ENCODE peak calls at places on chromosome 1, in four cellular contexts. H, Y, V and G are unnamed samples.
A peak's percentile ranks its signal among the peaks of the same experiment; 100 is the strongest.

GRCh38 chr1:160879056-160879455 is 5.9 kb downstream of the ITLN1 start:
- DNase-seq in H (no peak), Y (no peak), V (no peak), G (no peak)

GRCh38 chr1:211639500-211640361 is 35.7 kb downstream of the NEK2 start:
- DNase-seq in H (no peak), Y (peak; percentile 79), V (peak; percentile 3), G (no peak)

GRCh38 chr1:25738507-25738906 is 61.5 kb upstream of the SELENON start:
- DNase-seq in H (no peak), Y (no peak), V (no peak), G (no peak)

GRCh38 chr1:8073116-8073855 is 47.2 kb upstream of the ERRFI1 start:
- DNase-seq in H (no peak), Y (no peak), V (no peak), G (no peak)

GRCh38 chr1:166283600-166283999 is 116.8 kb upstream of the FAM78B start:
- DNase-seq in H (no peak), Y (no peak), V (no peak), G (no peak)

GRCh38 chr1:183996036-183996376 is 41.5 kb downstream of the COLGALT2 start:
- DNase-seq in H (no peak), Y (no peak), V (no peak), G (no peak)

GRCh38 chr1:110921953-110922352 is 41.8 kb downstream of the LRIF1 start:
- DNase-seq in H (no peak), Y (no peak), V (no peak), G (no peak)

GRCh38 chr1:220344745-220345144 is 72.5 kb upstream of the RAB3GAP2 start:
- DNase-seq in H (no peak), Y (no peak), V (peak; percentile 22), G (peak; percentile 26)

GRCh38 chr1:229070168-229070567 is 200.7 kb upstream of the RAB4A start:
- DNase-seq in H (peak; percentile 81), Y (peak; percentile 76), V (no peak), G (no peak)

GRCh38 chr1:225517697-225518096 is 89.9 kb upstream of the LBR start:
- DNase-seq in H (no peak), Y (no peak), V (no peak), G (no peak)

GRCh38 chr1:105483436-105483835 is 1573.0 kb upstream of the PRMT6 start:
- DNase-seq in H (no peak), Y (no peak), V (no peak), G (no peak)
- TF ChIP-seq CTCF in H (no peak), Y (no peak), V (no peak), G (no peak)

DNA sequence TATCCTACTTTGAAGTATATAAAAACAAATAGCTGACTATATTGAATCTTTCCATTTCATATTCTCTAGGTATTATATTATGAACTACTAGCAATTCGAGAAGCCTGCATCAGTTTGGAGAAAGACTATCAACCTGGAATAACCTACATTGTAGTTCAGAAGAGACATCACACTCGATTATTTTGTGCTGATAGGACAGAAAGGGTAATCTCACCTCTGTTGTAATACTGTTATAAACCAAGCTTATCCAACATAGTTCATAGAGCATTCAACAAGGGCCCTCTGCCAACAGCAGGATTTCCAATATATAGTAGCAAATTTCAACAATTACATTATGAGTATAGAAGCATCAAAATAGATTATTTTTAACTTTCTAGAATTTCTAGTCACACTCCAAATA is 43.7 kb upstream of the TEKT2 start:
- DNase-seq in H (no peak), Y (no peak), V (no peak), G (no peak)
- TF ChIP-seq CTCF in H (no peak), Y (no peak), V (no peak), G (no peak)

DNA sequence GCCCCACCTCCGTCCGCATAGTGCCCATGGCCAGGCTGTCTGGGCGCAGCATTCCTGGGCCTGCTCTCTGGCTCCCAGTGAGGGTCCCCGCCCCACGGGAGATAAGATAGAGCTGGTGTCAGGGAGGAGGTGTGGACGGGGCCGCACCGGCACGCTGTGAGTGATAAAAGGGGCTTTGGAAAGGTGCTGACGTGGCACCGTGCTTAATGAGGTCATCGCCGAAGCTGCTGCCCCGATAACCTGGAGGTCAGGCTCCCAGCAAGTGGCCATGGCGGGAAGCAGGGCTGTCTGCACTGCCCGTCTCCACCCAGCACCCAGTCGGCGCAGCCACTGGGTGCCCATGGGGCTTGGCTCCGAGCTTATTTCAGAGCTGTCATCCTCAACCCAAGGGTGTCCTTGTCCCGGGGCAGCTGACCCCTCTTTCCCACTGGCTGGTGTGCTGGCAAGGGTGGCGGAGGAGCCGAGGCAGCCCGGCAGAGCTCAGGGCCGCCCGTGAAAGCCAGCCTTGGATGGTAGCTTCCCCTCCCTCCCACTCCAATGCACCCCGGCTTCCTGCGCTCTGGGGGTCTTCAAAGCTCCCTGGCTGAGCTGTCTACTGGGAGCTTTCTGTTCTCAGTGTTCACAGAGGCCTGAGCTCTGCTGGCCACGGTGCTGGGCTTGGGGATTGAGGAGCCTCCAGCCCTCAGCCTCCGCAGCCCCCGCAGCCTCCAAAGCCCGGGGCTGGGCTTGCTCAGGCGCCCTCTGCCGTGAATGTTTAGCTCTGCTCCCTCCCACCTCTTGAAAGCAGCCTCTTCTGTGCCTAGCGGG is 105.1 kb upstream of the ARHGEF16 start:
- DNase-seq in H (no peak), Y (peak; percentile 26), V (no peak), G (no peak)
- TF ChIP-seq CTCF in H (no peak), Y (peak; percentile 44), V (no peak), G (no peak)

DNA sequence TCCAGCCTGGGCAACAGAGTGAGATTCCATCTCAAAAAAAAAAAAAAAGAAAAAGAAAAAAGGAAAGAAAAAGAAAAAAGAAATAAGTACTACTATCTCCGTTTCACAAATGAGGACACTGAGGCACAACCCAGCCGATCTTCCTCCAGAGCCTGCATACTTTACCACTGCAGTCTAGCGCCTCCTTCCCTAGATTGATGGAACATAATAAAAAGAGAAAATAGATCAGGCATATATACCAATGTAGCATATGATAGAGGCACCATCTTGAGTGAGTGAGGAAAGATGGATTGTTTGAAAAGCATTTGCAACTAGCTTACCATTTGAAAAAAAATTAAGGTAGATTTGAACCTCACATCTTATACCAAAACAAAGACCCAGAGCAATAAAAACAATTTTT is 5.2 kb upstream of the DPM3 start:
- DNase-seq in H (no peak), Y (no peak), V (no peak), G (no peak)
- TF ChIP-seq CTCF in H (no peak), Y (no peak), V (no peak), G (no peak)